ENCODE peak calls at places on chromosomes 1 and 21, in ten cellular contexts. One of them, this sample, is unnamed.

GRCh38 chr1:153774780-153775431 is at the start of gene SLC27A3:
- DNase-seq in CD8-positive, alpha-beta memory T cell: no peak
- DNase-seq in central memory CD4-positive, alpha-beta T cell: no peak
- DNase-seq in neuronal stem cell: no peak
- DNase-seq in posterior cingulate gyrus: peak
- DNase-seq in B cell: no peak
- DNase-seq in frontal cortex: peak
- DNase-seq in D341Med: peak
- DNase-seq in caudate nucleus: peak
- DNase-seq in colonic mucosa: peak
- DNase-seq in this sample: peak

GRCh38 chr21:42239556-42239955 is 20.6 kb downstream of the ABCG1 start:
- DNase-seq in caudate nucleus: no peak
- DNase-seq in D341Med: no peak
- DNase-seq in posterior cingulate gyrus: no peak
- DNase-seq in B cell: no peak
- DNase-seq in CD8-positive, alpha-beta memory T cell: no peak
- DNase-seq in neuronal stem cell: no peak
- DNase-seq in central memory CD4-positive, alpha-beta T cell: no peak
- DNase-seq in colonic mucosa: no peak
- DNase-seq in frontal cortex: no peak
- DNase-seq in this sample: no peak

GRCh38 chr1:35726814-35727433 is 8.2 kb upstream of the C1orf216 start:
- DNase-seq in frontal cortex: peak
- DNase-seq in posterior cingulate gyrus: no peak
- DNase-seq in central memory CD4-positive, alpha-beta T cell: peak
- DNase-seq in colonic mucosa: peak
- DNase-seq in D341Med: peak
- DNase-seq in B cell: peak
- DNase-seq in CD8-positive, alpha-beta memory T cell: peak
- DNase-seq in caudate nucleus: no peak
- DNase-seq in neuronal stem cell: no peak
- DNase-seq in this sample: no peak

GRCh38 chr1:24385160-24385939 is 28.2 kb downstream of the STPG1 start:
- DNase-seq in central memory CD4-positive, alpha-beta T cell: peak
- DNase-seq in colonic mucosa: peak
- DNase-seq in D341Med: peak
- DNase-seq in caudate nucleus: no peak
- DNase-seq in B cell: no peak
- DNase-seq in CD8-positive, alpha-beta memory T cell: peak
- DNase-seq in neuronal stem cell: no peak
- DNase-seq in frontal cortex: no peak
- DNase-seq in posterior cingulate gyrus: no peak
- DNase-seq in this sample: no peak

GRCh38 chr1:210655511-210655910 is 326.8 kb downstream of the HHAT start:
- DNase-seq in D341Med: no peak
- DNase-seq in caudate nucleus: no peak
- DNase-seq in frontal cortex: no peak
- DNase-seq in colonic mucosa: no peak
- DNase-seq in posterior cingulate gyrus: no peak
- DNase-seq in central memory CD4-positive, alpha-beta T cell: no peak
- DNase-seq in B cell: no peak
- DNase-seq in CD8-positive, alpha-beta memory T cell: no peak
- DNase-seq in neuronal stem cell: no peak
- DNase-seq in this sample: no peak

GRCh38 chr1:158093376-158093775 is 87.3 kb upstream of the CD1D start:
- DNase-seq in neuronal stem cell: no peak
- DNase-seq in colonic mucosa: no peak
- DNase-seq in CD8-positive, alpha-beta memory T cell: no peak
- DNase-seq in B cell: no peak
- DNase-seq in caudate nucleus: no peak
- DNase-seq in posterior cingulate gyrus: no peak
- DNase-seq in central memory CD4-positive, alpha-beta T cell: no peak
- DNase-seq in frontal cortex: no peak
- DNase-seq in D341Med: no peak
- DNase-seq in this sample: no peak

GRCh38 chr1:225882008-225882698 is at the start of gene TMEM63A:
- DNase-seq in neuronal stem cell: peak
- DNase-seq in B cell: peak
- DNase-seq in CD8-positive, alpha-beta memory T cell: peak
- DNase-seq in posterior cingulate gyrus: peak
- DNase-seq in D341Med: peak
- DNase-seq in central memory CD4-positive, alpha-beta T cell: peak
- DNase-seq in caudate nucleus: peak
- DNase-seq in colonic mucosa: peak
- DNase-seq in frontal cortex: peak
- DNase-seq in this sample: peak

GRCh38 chr1:84415386-84415785 is 17.1 kb downstream of the DNASE2B start:
- DNase-seq in CD8-positive, alpha-beta memory T cell: no peak
- DNase-seq in colonic mucosa: no peak
- DNase-seq in neuronal stem cell: no peak
- DNase-seq in frontal cortex: no peak
- DNase-seq in caudate nucleus: no peak
- DNase-seq in D341Med: no peak
- DNase-seq in posterior cingulate gyrus: no peak
- DNase-seq in B cell: no peak
- DNase-seq in central memory CD4-positive, alpha-beta T cell: no peak
- DNase-seq in this sample: no peak

GRCh38 chr1:19344372-19344810 is 32.3 kb downstream of the SLC66A1 start:
- DNase-seq in central memory CD4-positive, alpha-beta T cell: no peak
- DNase-seq in B cell: peak
- DNase-seq in frontal cortex: peak
- DNase-seq in posterior cingulate gyrus: peak
- DNase-seq in D341Med: peak
- DNase-seq in colonic mucosa: peak
- DNase-seq in CD8-positive, alpha-beta memory T cell: peak
- DNase-seq in caudate nucleus: no peak
- DNase-seq in neuronal stem cell: peak
- DNase-seq in this sample: no peak

GRCh38 chr1:26530898-26531598 is 1.5 kb downstream of the RPS6KA1 start:
- DNase-seq in caudate nucleus: no peak
- DNase-seq in CD8-positive, alpha-beta memory T cell: no peak
- DNase-seq in posterior cingulate gyrus: no peak
- DNase-seq in neuronal stem cell: no peak
- DNase-seq in D341Med: peak
- DNase-seq in B cell: peak
- DNase-seq in colonic mucosa: peak
- DNase-seq in frontal cortex: no peak
- DNase-seq in central memory CD4-positive, alpha-beta T cell: no peak
- DNase-seq in this sample: no peak

GRCh38 chr1:200908158-200908868 is 13.6 kb downstream of the INAVA start:
- DNase-seq in D341Med: no peak
- DNase-seq in frontal cortex: no peak
- DNase-seq in colonic mucosa: peak
- DNase-seq in posterior cingulate gyrus: no peak
- DNase-seq in central memory CD4-positive, alpha-beta T cell: no peak
- DNase-seq in B cell: no peak
- DNase-seq in neuronal stem cell: no peak
- DNase-seq in caudate nucleus: no peak
- DNase-seq in CD8-positive, alpha-beta memory T cell: no peak
- DNase-seq in this sample: no peak

GRCh38 chr1:193143285-193143684 is 21.5 kb downstream of the CDC73 start:
- DNase-seq in caudate nucleus: no peak
- DNase-seq in D341Med: no peak
- DNase-seq in central memory CD4-positive, alpha-beta T cell: no peak
- DNase-seq in frontal cortex: no peak
- DNase-seq in posterior cingulate gyrus: no peak
- DNase-seq in B cell: no peak
- DNase-seq in CD8-positive, alpha-beta memory T cell: no peak
- DNase-seq in colonic mucosa: no peak
- DNase-seq in neuronal stem cell: no peak
- DNase-seq in this sample: no peak

GRCh38 chr21:41374867-41375533 is 13.2 kb downstream of the MX2 start:
- DNase-seq in central memory CD4-positive, alpha-beta T cell: no peak
- DNase-seq in B cell: no peak
- DNase-seq in CD8-positive, alpha-beta memory T cell: no peak
- DNase-seq in frontal cortex: no peak
- DNase-seq in D341Med: no peak
- DNase-seq in caudate nucleus: no peak
- DNase-seq in colonic mucosa: no peak
- DNase-seq in posterior cingulate gyrus: no peak
- DNase-seq in neuronal stem cell: no peak
- DNase-seq in this sample: no peak

GRCh38 chr1:159459551-159459950 is 20.0 kb downstream of the OR10J1 start:
- DNase-seq in B cell: no peak
- DNase-seq in neuronal stem cell: no peak
- DNase-seq in colonic mucosa: no peak
- DNase-seq in central memory CD4-positive, alpha-beta T cell: no peak
- DNase-seq in frontal cortex: no peak
- DNase-seq in caudate nucleus: no peak
- DNase-seq in D341Med: no peak
- DNase-seq in CD8-positive, alpha-beta memory T cell: no peak
- DNase-seq in posterior cingulate gyrus: no peak
- DNase-seq in this sample: no peak

GRCh38 chr21:39313042-39313456 is 383 bp downstream of the BRWD1 start:
- DNase-seq in CD8-positive, alpha-beta memory T cell: no peak
- DNase-seq in frontal cortex: no peak
- DNase-seq in D341Med: peak
- DNase-seq in B cell: peak
- DNase-seq in caudate nucleus: peak
- DNase-seq in central memory CD4-positive, alpha-beta T cell: no peak
- DNase-seq in posterior cingulate gyrus: peak
- DNase-seq in neuronal stem cell: peak
- DNase-seq in colonic mucosa: peak
- DNase-seq in this sample: no peak

GRCh38 chr1:204503913-204504519 is 9.4 kb upstream of the PIK3C2B start:
- DNase-seq in caudate nucleus: no peak
- DNase-seq in frontal cortex: no peak
- DNase-seq in CD8-positive, alpha-beta memory T cell: no peak
- DNase-seq in central memory CD4-positive, alpha-beta T cell: no peak
- DNase-seq in D341Med: no peak
- DNase-seq in B cell: no peak
- DNase-seq in neuronal stem cell: no peak
- DNase-seq in posterior cingulate gyrus: no peak
- DNase-seq in colonic mucosa: no peak
- DNase-seq in this sample: no peak

GRCh38 chr1:202835548-202836072 is 24.9 kb downstream of the PCAT6 start:
- DNase-seq in D341Med: no peak
- DNase-seq in neuronal stem cell: no peak
- DNase-seq in frontal cortex: no peak
- DNase-seq in B cell: no peak
- DNase-seq in posterior cingulate gyrus: no peak
- DNase-seq in CD8-positive, alpha-beta memory T cell: peak
- DNase-seq in colonic mucosa: no peak
- DNase-seq in caudate nucleus: no peak
- DNase-seq in central memory CD4-positive, alpha-beta T cell: peak
- DNase-seq in this sample: no peak

GRCh38 chr1:22627331-22627730 is 9.1 kb upstream of the C1QA start:
- DNase-seq in posterior cingulate gyrus: no peak
- DNase-seq in CD8-positive, alpha-beta memory T cell: no peak
- DNase-seq in D341Med: no peak
- DNase-seq in frontal cortex: no peak
- DNase-seq in central memory CD4-positive, alpha-beta T cell: no peak
- DNase-seq in neuronal stem cell: no peak
- DNase-seq in colonic mucosa: no peak
- DNase-seq in caudate nucleus: no peak
- DNase-seq in B cell: no peak
- DNase-seq in this sample: no peak

GRCh38 chr1:225915538-225915991 is 8.5 kb downstream of the PYCR2 start:
- DNase-seq in central memory CD4-positive, alpha-beta T cell: no peak
- DNase-seq in posterior cingulate gyrus: no peak
- DNase-seq in caudate nucleus: no peak
- DNase-seq in colonic mucosa: no peak
- DNase-seq in frontal cortex: no peak
- DNase-seq in neuronal stem cell: no peak
- DNase-seq in B cell: no peak
- DNase-seq in CD8-positive, alpha-beta memory T cell: no peak
- DNase-seq in D341Med: peak
- DNase-seq in this sample: no peak

GRCh38 chr1:66464802-66465201 is 69.2 kb upstream of the SGIP1 start:
- DNase-seq in neuronal stem cell: no peak
- DNase-seq in B cell: no peak
- DNase-seq in colonic mucosa: no peak
- DNase-seq in D341Med: no peak
- DNase-seq in caudate nucleus: no peak
- DNase-seq in posterior cingulate gyrus: no peak
- DNase-seq in CD8-positive, alpha-beta memory T cell: no peak
- DNase-seq in central memory CD4-positive, alpha-beta T cell: no peak
- DNase-seq in frontal cortex: no peak
- DNase-seq in this sample: no peak

GRCh38 chr1:81757398-81758020 is 43.2 kb upstream of the ADGRL2 start:
- DNase-seq in neuronal stem cell: no peak
- DNase-seq in posterior cingulate gyrus: no peak
- DNase-seq in frontal cortex: no peak
- DNase-seq in caudate nucleus: no peak
- DNase-seq in CD8-positive, alpha-beta memory T cell: no peak
- DNase-seq in B cell: no peak
- DNase-seq in D341Med: no peak
- DNase-seq in central memory CD4-positive, alpha-beta T cell: no peak
- DNase-seq in colonic mucosa: no peak
- DNase-seq in this sample: no peak

GRCh38 chr1:42939216-42939615 is 19.5 kb downstream of the SLC2A1 start:
- DNase-seq in frontal cortex: no peak
- DNase-seq in CD8-positive, alpha-beta memory T cell: no peak
- DNase-seq in colonic mucosa: peak
- DNase-seq in posterior cingulate gyrus: no peak
- DNase-seq in B cell: no peak
- DNase-seq in neuronal stem cell: no peak
- DNase-seq in D341Med: no peak
- DNase-seq in caudate nucleus: no peak
- DNase-seq in central memory CD4-positive, alpha-beta T cell: no peak
- DNase-seq in this sample: no peak

GRCh38 chr1:211536606-211537005 is 42.4 kb downstream of the SLC30A1 start:
- DNase-seq in CD8-positive, alpha-beta memory T cell: no peak
- DNase-seq in B cell: no peak
- DNase-seq in central memory CD4-positive, alpha-beta T cell: no peak
- DNase-seq in D341Med: no peak
- DNase-seq in colonic mucosa: no peak
- DNase-seq in posterior cingulate gyrus: no peak
- DNase-seq in caudate nucleus: no peak
- DNase-seq in frontal cortex: no peak
- DNase-seq in neuronal stem cell: no peak
- DNase-seq in this sample: no peak

GRCh38 chr1:54649130-54649898 is 7.7 kb downstream of the MROH7 start:
- DNase-seq in CD8-positive, alpha-beta memory T cell: no peak
- DNase-seq in posterior cingulate gyrus: no peak
- DNase-seq in caudate nucleus: no peak
- DNase-seq in B cell: no peak
- DNase-seq in central memory CD4-positive, alpha-beta T cell: no peak
- DNase-seq in D341Med: no peak
- DNase-seq in neuronal stem cell: no peak
- DNase-seq in colonic mucosa: peak
- DNase-seq in frontal cortex: no peak
- DNase-seq in this sample: no peak

GRCh38 chr21:32021319-32022027 is 148.7 kb downstream of the HUNK start:
- DNase-seq in CD8-positive, alpha-beta memory T cell: no peak
- DNase-seq in B cell: no peak
- DNase-seq in frontal cortex: peak
- DNase-seq in D341Med: peak
- DNase-seq in central memory CD4-positive, alpha-beta T cell: no peak
- DNase-seq in neuronal stem cell: no peak
- DNase-seq in caudate nucleus: peak
- DNase-seq in colonic mucosa: peak
- DNase-seq in posterior cingulate gyrus: peak
- DNase-seq in this sample: peak

GRCh38 chr21:26280715-26281310 is 110.2 kb upstream of the APP start:
- DNase-seq in caudate nucleus: no peak
- DNase-seq in D341Med: peak
- DNase-seq in colonic mucosa: no peak
- DNase-seq in neuronal stem cell: no peak
- DNase-seq in B cell: no peak
- DNase-seq in frontal cortex: no peak
- DNase-seq in central memory CD4-positive, alpha-beta T cell: no peak
- DNase-seq in CD8-positive, alpha-beta memory T cell: no peak
- DNase-seq in posterior cingulate gyrus: no peak
- DNase-seq in this sample: no peak

GRCh38 chr1:167273027-167273800 is 52.5 kb downstream of the POU2F1 start:
- DNase-seq in neuronal stem cell: no peak
- DNase-seq in CD8-positive, alpha-beta memory T cell: no peak
- DNase-seq in D341Med: peak
- DNase-seq in posterior cingulate gyrus: no peak
- DNase-seq in frontal cortex: no peak
- DNase-seq in caudate nucleus: no peak
- DNase-seq in colonic mucosa: no peak
- DNase-seq in central memory CD4-positive, alpha-beta T cell: no peak
- DNase-seq in B cell: no peak
- DNase-seq in this sample: no peak

GRCh38 chr1:33244143-33244808 is 12.0 kb upstream of the ZNF362 start:
- DNase-seq in colonic mucosa: no peak
- DNase-seq in neuronal stem cell: no peak
- DNase-seq in frontal cortex: no peak
- DNase-seq in posterior cingulate gyrus: no peak
- DNase-seq in B cell: no peak
- DNase-seq in CD8-positive, alpha-beta memory T cell: no peak
- DNase-seq in central memory CD4-positive, alpha-beta T cell: no peak
- DNase-seq in caudate nucleus: no peak
- DNase-seq in D341Med: no peak
- DNase-seq in this sample: no peak

This sample was measured in anterior cingulate cortex.